ENCODE peak calls at places on chromosome 19, in nine cellular contexts. B is NCI-H1092 treated with DMSO at 0.1 percent for 48 hours; W is glutamatergic neuron; Q is pancreas; M is progenitor cell of endocrine pancreas; C is stimulated activated CD4-positive, alpha-beta T cell treated with anti-CD3 and anti-CD28 coated beads, TNF-alpha, amount 100 ng/mL, for 1 hour; O is astrocyte of the hippocampus; L is anterior cingulate cortex; J is naive thymus-derived CD8-positive, alpha-beta T cell. S is an unnamed sample.

GRCh38 chr19:8403098-8403819 is 9.8 kb upstream of the MARCHF2 start:
- DNase-seq in B (no peak), W (no peak), Q (no peak), M (no peak), C (no peak), O (no peak), L (no peak), J (no peak), S (no peak)

GRCh38 chr19:9538183-9539058 is at the start of gene ZNF426:
- DNase-seq in B (peak), W (peak), Q (peak), M (peak), C (peak), O (peak), L (peak), J (peak), S (peak)

GRCh38 chr19:11165486-11166030 is 10.0 kb upstream of the SPC24 start:
- DNase-seq in B (no peak), W (no peak), Q (no peak), M (no peak), C (no peak), O (no peak), L (no peak), J (no peak), S (no peak)

GRCh38 chr19:47111682-47112165 is 1.9 kb downstream of the ZC3H4 start:
- DNase-seq in B (peak), W (no peak), Q (peak), M (no peak), C (no peak), O (no peak), L (no peak), J (no peak), S (no peak)

GRCh38 chr19:51386882-51387520 is 773 bp downstream of the LIM2 start:
- DNase-seq in B (no peak), W (no peak), Q (no peak), M (no peak), C (no peak), O (no peak), L (no peak), J (peak), S (no peak)

GRCh38 chr19:51139299-51140018 is 2.6 kb upstream of the SIGLEC7 start:
- DNase-seq in B (no peak), W (no peak), Q (no peak), M (no peak), C (no peak), O (no peak), L (no peak), J (no peak), S (no peak)

GRCh38 chr19:49421039-49421877 is 2.0 kb downstream of the PTH2 start:
- DNase-seq in B (peak), W (peak), Q (peak), M (peak), C (no peak), O (peak), L (peak), J (no peak), S (peak)

GRCh38 chr19:43532571-43532961 is 422 bp upstream of the ZNF575 start:
- DNase-seq in B (peak), W (no peak), Q (peak), M (no peak), C (no peak), O (no peak), L (peak), J (no peak), S (peak)

GRCh38 chr19:40492274-40492673 is 25.5 kb downstream of the SPTBN4 start:
- DNase-seq in B (no peak), W (no peak), Q (no peak), M (no peak), C (no peak), O (no peak), L (no peak), J (no peak), S (no peak)

GRCh38 chr19:46218160-46218559 is 11.4 kb upstream of the IGFL1 start:
- DNase-seq in B (no peak), W (no peak), Q (no peak), M (peak), C (no peak), O (peak), L (no peak), J (no peak), S (peak)

GRCh38 chr19:33690461-33691427 is 69.0 kb downstream of the CHST8 start:
- DNase-seq in B (no peak), W (no peak), Q (no peak), M (no peak), C (no peak), O (peak), L (no peak), J (no peak), S (no peak)

GRCh38 chr19:6768236-6768785 is 1.1 kb upstream of the SH2D3A start:
- DNase-seq in B (no peak), W (no peak), Q (no peak), M (no peak), C (no peak), O (no peak), L (no peak), J (peak), S (no peak)

GRCh38 chr19:495047-495439 is 1.2 kb upstream of the MADCAM1 start:
- DNase-seq in B (no peak), W (no peak), Q (peak), M (no peak), C (no peak), O (no peak), L (no peak), J (no peak), S (no peak)

GRCh38 chr19:17871032-17871877 is 490 bp upstream of the SLC5A5 start:
- DNase-seq in B (no peak), W (no peak), Q (no peak), M (no peak), C (no peak), O (no peak), L (no peak), J (no peak), S (no peak)